ENCODE peak calls at places on chromosomes 11 and 22, in seven cellular contexts. Z, B, C, V, X, F and Y are unnamed samples. For H3K36me3 and H3K9me3, the result is how much of the 10 kb centered on the place peaks cover.

GRCh38 chr11:123330071-123330470 is 100.0 kb upstream of the GRAMD1B start:
- DNase-seq in B (no peak), F (no peak), X (no peak), C (no peak), Z (no peak), V (no peak), Y (no peak)

GRCh38 chr11:92941676-92942571 is 27.5 kb upstream of the MTNR1B start:
- DNase-seq in V (no peak), C (no peak), Z (peak), X (no peak), B (no peak), F (no peak), Y (no peak)

GRCh38 chr11:102361100-102362021 is 14.3 kb downstream of the BIRC2 start:
- DNase-seq in V (no peak), F (no peak), C (no peak), Z (no peak), B (no peak), X (peak), Y (no peak)

GRCh38 chr11:65308281-65308891 is 6.3 kb upstream of the CDC42EP2 start:
- DNase-seq in X (no peak), C (peak), F (no peak), B (no peak), Z (no peak), V (no peak), Y (no peak)

GRCh38 chr11:72869845-72870244 is 55.6 kb downstream of the ATG16L2 start:
- DNase-seq in X (no peak), Z (no peak), C (no peak), V (no peak), B (no peak), F (no peak), Y (no peak)

GRCh38 chr11:123973816-123974215 is 3.8 kb downstream of the OR10S1 start:
- DNase-seq in V (no peak), F (no peak), B (no peak), X (no peak), Z (no peak), C (no peak), Y (no peak)

GRCh38 chr11:68924073-68924925 is 20.6 kb downstream of the IGHMBP2 start:
- DNase-seq in F (no peak), V (peak), X (no peak), C (no peak), B (no peak), Z (no peak), Y (no peak)

GRCh38 chr11:112795142-112795815 is 165.9 kb upstream of the NCAM1 start:
- DNase-seq in B (no peak), F (peak), Z (no peak), X (no peak), V (no peak), C (peak), Y (peak)

GRCh38 chr11:43504316-43504950 is 145.7 kb downstream of the TTC17 start:
- DNase-seq in X (no peak), V (no peak), Z (peak), F (no peak), C (peak), B (peak), Y (peak)

GRCh38 chr22:26718905-26719304 is 61.5 kb downstream of the MIAT start:
- DNase-seq in B (no peak), F (no peak), C (no peak), X (no peak), V (no peak), Z (no peak), Y (no peak)

GRCh38 chr11:130916910-130917309 is 631 bp upstream of the SNX19 start:
- DNase-seq in X (no peak), B (no peak), F (no peak), Z (no peak), V (no peak), C (no peak), Y (no peak)

GRCh38 chr11:18696638-18697225 is 1.8 kb upstream of the TMEM86A start:
- DNase-seq in C (no peak), F (no peak), B (no peak), Z (no peak), X (no peak), V (no peak), Y (no peak)

GRCh38 chr22:44309137-44309536 is 3.6 kb downstream of the SHISAL1 start:
- DNase-seq in X (no peak), Z (no peak), V (no peak), F (no peak), B (no peak), C (no peak), Y (peak)

GRCh38 chr22:19182472-19183157 is 4.1 kb upstream of the SLC25A1 start:
- DNase-seq in V (no peak), X (no peak), B (no peak), C (no peak), F (no peak), Z (no peak), Y (no peak)

GRCh38 chr11:19988598-19988997 is 171.7 kb downstream of the DBX1 start:
- DNase-seq in V (peak), F (peak), X (no peak), B (no peak), C (peak), Z (no peak), Y (no peak)

GRCh38 chr11:12110714-12111481 is 508 bp downstream of the MICAL2 start:
- DNase-seq in F (no peak), C (peak), V (peak), Z (peak), X (no peak), B (peak), Y (no peak)

GRCh38 chr11:64767344-64768299 is 7.8 kb upstream of the PYGM start:
- DNase-seq in V (peak), X (peak), F (peak), B (peak), C (peak), Z (peak), Y (peak)

GRCh38 chr22:42078469-42079318 is 806 bp upstream of the SMDT1 start:
- DNase-seq in X (no peak), C (no peak), Z (no peak), V (no peak), B (peak), F (peak), Y (no peak)

GRCh38 chr11:75554258-75555022 is 7.6 kb upstream of the SERPINH1 start:
- DNase-seq in X (no peak), V (peak), F (peak), B (peak), Z (peak), C (peak), Y (no peak)

GRCh38 chr11:86574493-86575207 is 97.8 kb downstream of the ME3 start:
- DNase-seq in C (no peak), Z (no peak), X (no peak), F (no peak), B (no peak), V (no peak), Y (no peak)

GRCh38 chr22:24460418-24461089 is 33.2 kb downstream of the ADORA2A start:
- DNase-seq in C (peak), Z (no peak), V (no peak), B (no peak), F (no peak), X (no peak), Y (no peak)

GRCh38 chr11:120797133-120797532 is 226.8 kb upstream of the TBCEL start:
- DNase-seq in C (no peak), B (no peak), Z (no peak), F (no peak), X (no peak), V (no peak), Y (no peak)

GRCh38 chr22:31611065-31611760 is 50.8 kb downstream of the PISD start:
- DNase-seq in V (no peak), F (no peak), C (peak), Z (no peak), X (no peak), B (peak), Y (no peak)

GRCh38 chr11:10654211-10655150 is 39.1 kb downstream of the IRAG1 start:
- DNase-seq in X (no peak), B (no peak), C (peak), F (no peak), V (no peak), Z (peak), Y (peak)

DNA sequence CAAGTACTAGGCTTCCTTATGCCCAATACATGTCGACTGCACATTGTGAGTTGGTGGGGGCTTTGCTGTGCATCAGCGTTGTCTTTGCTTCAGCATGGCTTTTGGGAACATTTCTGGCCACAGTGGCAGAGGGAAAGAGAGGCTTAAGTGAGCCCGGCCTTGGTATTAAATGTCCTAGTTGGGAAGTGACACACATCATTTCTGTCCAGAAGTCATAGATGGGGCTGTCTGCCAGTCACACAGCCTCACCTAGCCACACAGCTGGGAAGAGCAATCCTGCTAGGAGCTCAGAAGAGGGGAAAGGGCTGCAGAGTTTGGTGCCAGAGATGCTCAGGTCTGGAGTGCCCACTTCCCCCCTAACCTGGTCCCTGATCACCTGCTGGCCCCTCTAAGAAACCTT is 27.6 kb downstream of the TREH start:
- DNase-seq in B (no peak), Z (no peak), F (no peak), C (no peak), X (no peak), V (peak), Y (no peak)
- H3K36me3 ChIP-seq in B (under half), Z (under half), F (under half), C (under half), X (under half), V (under half), Y (under half)

GRCh38 chr11:13940611-13941256 is 21.8 kb upstream of the SPON1 start:
- DNase-seq in C (no peak), X (no peak), B (no peak), F (no peak), Z (no peak), V (no peak), Y (no peak)
- H3K9me3 ChIP-seq in C (under half), X (under half), B (under half), F (under half), Z (under half), V (under half), Y (under half)

GRCh38 chr11:2949920-2950319 is 20.7 kb upstream of the PHLDA2 start:
- DNase-seq in B (no peak), F (no peak), Z (no peak), V (no peak), X (no peak), C (peak), Y (no peak)
- H3K36me3 ChIP-seq in B (under half), F (half or more), Z (half or more), V (under half), X (half or more), C (half or more), Y (half or more)

DNA sequence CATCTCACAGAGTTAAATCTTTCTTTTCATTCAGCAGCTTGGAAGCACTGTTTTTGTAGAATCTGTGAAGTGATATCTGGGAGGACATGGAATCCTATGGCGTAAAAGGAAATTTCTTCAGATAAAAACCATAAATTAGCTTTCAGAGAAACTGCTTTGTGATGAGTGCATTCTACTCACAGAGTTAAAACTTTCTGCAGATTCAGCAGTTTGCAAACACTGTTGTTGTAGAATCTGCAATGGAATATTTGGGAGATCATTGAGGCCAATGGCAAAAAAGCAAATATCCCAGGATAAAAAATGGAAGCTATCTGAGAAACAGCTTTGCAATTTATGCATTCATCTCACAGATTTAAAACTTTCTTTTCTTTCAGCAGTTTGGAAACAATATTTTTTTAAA is 180.6 kb downstream of the OR4A47 start:
- DNase-seq in F (no peak), Z (no peak), C (no peak), B (no peak), X (no peak), V (no peak), Y (no peak)
- H3K9me3 ChIP-seq in F (under half), Z (under half), C (half or more), B (under half), X (under half), V (under half), Y (under half)

GRCh38 chr22:48685767-48686166 is 1141.9 kb downstream of the BRD1 start:
- DNase-seq in Z (no peak), V (no peak), F (no peak), B (no peak), X (no peak), C (no peak), Y (no peak)

GRCh38 chr22:48686694-48687302 is 1140.9 kb downstream of the BRD1 start:
- DNase-seq in Z (no peak), F (no peak), B (no peak), X (no peak), V (no peak), C (no peak), Y (no peak)

GRCh38 chr22:48689206-48689605 is 1138.5 kb downstream of the BRD1 start:
- DNase-seq in F (no peak), Z (no peak), X (no peak), B (no peak), V (no peak), C (no peak), Y (no peak)

GRCh38 chr22:48688366-48688765 is 1139.3 kb downstream of the BRD1 start:
- DNase-seq in Z (no peak), V (no peak), F (no peak), B (no peak), C (no peak), X (no peak), Y (no peak)

GRCh38 chr22:48687606-48688005 is 1140.1 kb downstream of the BRD1 start:
- DNase-seq in C (no peak), Z (no peak), F (no peak), X (no peak), V (no peak), B (no peak), Y (no peak)
- H3K36me3 ChIP-seq in C (under half), Z (under half), F (under half), X (under half), V (under half), B (under half), Y (under half)

DNA sequence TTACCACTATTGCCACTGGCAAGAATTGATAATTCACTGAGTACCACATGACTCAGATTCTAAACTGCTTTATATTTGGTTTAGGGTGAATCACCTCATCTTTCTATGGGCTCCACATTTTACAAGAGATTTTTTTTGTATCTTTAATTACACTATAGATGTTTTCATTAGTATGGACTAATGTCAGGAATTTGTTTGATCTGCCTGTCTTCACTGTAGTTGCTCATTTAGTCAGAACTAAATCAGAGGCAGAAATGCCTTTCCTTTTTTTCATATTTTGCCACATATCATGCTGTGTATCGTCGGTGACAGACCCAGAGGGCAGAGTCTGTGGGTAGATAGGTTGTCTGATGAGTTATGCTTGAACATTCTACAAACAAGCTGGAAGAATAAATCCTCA is 524.1 kb downstream of the METTL15 start:
- DNase-seq in X (no peak), V (no peak), F (no peak), C (no peak), B (no peak), Z (no peak), Y (no peak)
- H3K9me3 ChIP-seq in X (under half), V (under half), F (under half), C (under half), B (under half), Z (under half), Y (under half)

GRCh38 chr22:37690407-37690806 is 4.3 kb downstream of the NOL12 start:
- DNase-seq in Z (no peak), F (no peak), B (no peak), X (no peak), V (no peak), C (no peak), Y (no peak)

GRCh38 chr22:37692627-37693285 is 4.1 kb upstream of the TRIOBP start:
- DNase-seq in V (no peak), F (no peak), X (no peak), B (no peak), Z (no peak), C (no peak), Y (no peak)

GRCh38 chr22:37686002-37686982 is at the start of gene NOL12:
- DNase-seq in B (peak), F (peak), Z (peak), V (peak), C (peak), X (peak), Y (peak)

GRCh38 chr22:37696657-37697539 is at the start of gene TRIOBP:
- DNase-seq in B (peak), C (peak), X (peak), V (peak), F (peak), Z (peak), Y (peak)

DNA sequence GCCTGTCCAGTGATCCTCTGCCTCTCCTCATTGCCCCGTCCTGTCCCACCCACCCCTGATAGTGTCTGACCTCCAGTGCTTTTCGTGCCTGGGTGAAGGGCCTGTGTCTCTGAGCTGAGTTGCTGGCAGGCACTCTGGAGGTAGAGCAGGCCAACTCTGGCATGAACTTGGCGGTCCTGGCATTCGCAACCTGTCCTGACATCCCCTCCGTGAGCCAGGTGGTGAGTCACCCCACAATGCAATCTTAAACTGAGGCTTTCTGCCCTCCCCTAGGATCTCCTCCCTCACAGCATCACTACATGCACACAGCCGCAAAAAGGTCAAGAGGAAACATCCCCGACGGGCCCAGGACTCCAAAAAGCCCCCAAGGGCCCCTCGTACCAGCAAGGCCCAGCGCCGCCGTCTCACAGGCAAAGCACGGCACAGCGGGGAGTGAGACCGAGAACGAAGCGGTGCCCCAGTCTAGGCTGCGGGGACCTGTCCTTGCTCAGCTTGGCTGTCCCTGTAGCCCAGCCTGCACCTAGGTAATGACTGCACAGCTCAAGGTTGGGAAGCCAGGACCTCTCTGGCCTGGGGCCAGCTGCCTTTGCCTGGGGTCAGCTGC is 4.9 kb downstream of the NOL12 start:
- DNase-seq in Z (no peak), V (no peak), F (peak), C (no peak), B (no peak), X (no peak), Y (no peak)
- H3K36me3 ChIP-seq in Z (under half), V (under half), F (half or more), C (under half), B (under half), X (half or more), Y (under half)